ENCODE peak calls at places on chromosome 1, in seven cellular contexts. A is MM.1S; K is transverse colon; E is left ventricle myocardium inferior; I is GM23248; D is CD4-positive, alpha-beta memory T cell; R is tibial nerve. U is an unnamed sample.
A peak's percentile ranks its signal among the peaks of the same experiment; 100 is the strongest.

GRCh38 chr1:166197141-166197540 is 30.3 kb upstream of the FAM78B start:
- DNase-seq in E (no peak), D (no peak), A (no peak), R (no peak), K (no peak), I (no peak), U (no peak)

GRCh38 chr1:151759241-151759640 is 4.1 kb downstream of the MRPL9 start:
- DNase-seq in K (no peak), D (no peak), E (no peak), A (no peak), I (peak; percentile 56), R (no peak), U (no peak)

GRCh38 chr1:59071289-59071688 is 225.6 kb upstream of the FGGY start:
- DNase-seq in D (no peak), A (peak; percentile 51), R (no peak), K (peak; percentile 41), I (no peak), E (no peak), U (peak; percentile 43)

GRCh38 chr1:230393722-230394121 is 32.4 kb downstream of the PGBD5 start:
- DNase-seq in K (no peak), E (no peak), R (no peak), D (no peak), A (no peak), I (no peak), U (no peak)

GRCh38 chr1:78540056-78540455 is 49.3 kb downstream of the PTGFR start:
- DNase-seq in E (no peak), D (no peak), I (no peak), K (no peak), R (no peak), A (no peak), U (peak; percentile 74)

GRCh38 chr1:160438935-160439334 is 38.6 kb downstream of the VANGL2 start:
- DNase-seq in R (no peak), K (no peak), I (no peak), D (no peak), E (no peak), A (no peak), U (no peak)

GRCh38 chr1:223618680-223619079 is 46.8 kb downstream of the CAPN8 start:
- DNase-seq in E (no peak), K (no peak), R (no peak), I (no peak), A (no peak), D (no peak), U (no peak)

GRCh38 chr1:109185990-109186703 is 27.6 kb upstream of the SARS1 start:
- DNase-seq in E (no peak), K (no peak), A (no peak), R (no peak), D (no peak), I (no peak), U (no peak)

GRCh38 chr1:238488406-238488805 is 597.7 kb upstream of the ZP4 start:
- DNase-seq in K (no peak), D (no peak), I (peak; percentile 14), E (no peak), A (no peak), R (no peak), U (no peak)

GRCh38 chr1:94316836-94317789 is 79.7 kb upstream of the ARHGAP29 start:
- DNase-seq in E (no peak), I (peak; percentile 64), R (no peak), A (no peak), K (no peak), D (no peak), U (no peak)

GRCh38 chr1:150061632-150062101 is 5.9 kb upstream of the VPS45 start:
- DNase-seq in I (peak; percentile 92), K (no peak), R (no peak), A (no peak), D (no peak), E (no peak), U (peak; percentile 71)

GRCh38 chr1:211341999-211342398 is 15.4 kb downstream of the TRAF5 start:
- DNase-seq in E (no peak), I (no peak), K (no peak), R (no peak), D (no peak), A (no peak), U (no peak)
- H3K4me1 ChIP-seq in E (no peaks in the 10 kb centered on the region), I (no peaks in the 10 kb centered on the region), K (peaks cover 17% of the 10 kb centered on the region), R (no peaks in the 10 kb centered on the region), D (peaks cover 96% of the 10 kb centered on the region), A (peaks cover 34% of the 10 kb centered on the region), U (peaks cover 10% of the 10 kb centered on the region)

GRCh38 chr1:213987876-213988638 is at the start of gene PROX1:
- DNase-seq in E (peak; percentile 78), I (peak; percentile 92), A (peak; percentile 91), D (peak; percentile 49), K (peak; percentile 78), R (peak; percentile 36), U (peak; percentile 90)
- H3K4me1 ChIP-seq in E (peaks cover 61% of the 10 kb centered on the region), I (peaks cover 4% of the 10 kb centered on the region), A (peaks cover 13% of the 10 kb centered on the region), D (peaks cover 36% of the 10 kb centered on the region), K (peaks cover 30% of the 10 kb centered on the region), R (peaks cover 25% of the 10 kb centered on the region), U (peaks cover 4% of the 10 kb centered on the region)

GRCh38 chr1:14486401-14487110 is 111.9 kb upstream of the KAZN start:
- DNase-seq in K (no peak), E (no peak), D (no peak), A (no peak), R (no peak), I (peak; percentile 94), U (no peak)
- H3K4me1 ChIP-seq in K (no peaks in the 10 kb centered on the region), E (no peaks in the 10 kb centered on the region), D (no peaks in the 10 kb centered on the region), A (no peaks in the 10 kb centered on the region), R (no peaks in the 10 kb centered on the region), I (peaks cover 23% of the 10 kb centered on the region), U (no peaks in the 10 kb centered on the region)

DNA sequence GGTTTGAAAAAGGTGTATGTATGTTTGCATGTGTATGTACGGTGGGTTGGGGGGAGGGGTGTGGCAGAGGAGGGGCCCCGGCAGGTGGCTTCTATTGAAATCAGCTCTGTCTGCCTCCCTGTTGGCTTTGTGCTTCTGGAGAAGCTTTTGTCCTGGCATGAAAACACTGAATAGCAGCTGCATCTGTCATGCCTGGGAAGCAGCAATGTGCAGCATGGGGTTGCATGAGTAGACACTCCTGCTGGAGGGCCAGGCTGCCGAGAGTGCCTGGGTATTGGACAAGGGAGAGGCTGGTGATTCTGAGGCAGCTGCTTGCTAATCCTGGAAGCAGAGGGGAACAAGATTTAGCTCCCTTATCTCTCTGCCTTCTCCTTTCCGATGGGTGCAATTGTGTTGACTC is 20.5 kb downstream of the MAPKAPK2 start:
- DNase-seq in D (no peak), I (peak; percentile 96), A (no peak), E (no peak), R (no peak), K (no peak), U (peak; percentile 15)
- H3K4me1 ChIP-seq in D (peaks cover 93% of the 10 kb centered on the region), I (peaks cover 58% of the 10 kb centered on the region), A (peaks cover 32% of the 10 kb centered on the region), E (peaks cover 100% of the 10 kb centered on the region), R (peaks cover 60% of the 10 kb centered on the region), K (peaks cover 62% of the 10 kb centered on the region), U (peaks cover 20% of the 10 kb centered on the region)

U was measured in A673.